ENCODE peak calls at places on chromosomes 2 and 18, in nine cellular contexts. T, X, K, P, E, A, Q, W and B are unnamed samples.

GRCh38 chr2:37377187-37377532 is 32.7 kb downstream of the QPCT start:
- DNase-seq in T (no peak), X (no peak), K (no peak), P (no peak), E (no peak), A (no peak), Q (no peak), W (no peak), B (no peak)

GRCh38 chr2:124024491-124025348 is at the start of gene CNTNAP5:
- DNase-seq in T (no peak), X (peak; percentile 56), K (peak; percentile 63), P (peak; percentile 44), E (peak; percentile 57), A (peak; percentile 81), Q (peak; percentile 25), W (no peak), B (no peak)

GRCh38 chr2:85308951-85309555 is 18.7 kb downstream of the TGOLN2 start:
- DNase-seq in T (peak; percentile 80), X (peak; percentile 81), K (no peak), P (peak; percentile 57), E (no peak), A (peak; percentile 89), Q (peak; percentile 41), W (peak; percentile 63), B (no peak)

GRCh38 chr2:216773072-216773471 is 77.7 kb upstream of the IGFBP5 start:
- DNase-seq in T (no peak), X (peak; percentile 46), K (no peak), P (no peak), E (no peak), A (peak; percentile 86), Q (peak; percentile 82), W (peak; percentile 80), B (no peak)

GRCh38 chr18:9016819-9017169 is 85.7 kb upstream of the NDUFV2 start:
- DNase-seq in T (no peak), X (no peak), K (no peak), P (no peak), E (no peak), A (no peak), Q (no peak), W (no peak), B (no peak)

GRCh38 chr2:190197143-190197720 is 122.4 kb downstream of the HIBCH start:
- DNase-seq in T (no peak), X (no peak), K (no peak), P (no peak), E (no peak), A (no peak), Q (no peak), W (no peak), B (no peak)

GRCh38 chr2:121085801-121086200 is 199.2 kb downstream of the TFCP2L1 start:
- DNase-seq in T (peak; percentile 15), X (no peak), K (no peak), P (no peak), E (peak; percentile 67), A (no peak), Q (no peak), W (no peak), B (no peak)

GRCh38 chr2:67451086-67451832 is 54.1 kb downstream of the ETAA1 start:
- DNase-seq in T (no peak), X (peak; percentile 25), K (peak; percentile 17), P (no peak), E (no peak), A (no peak), Q (no peak), W (no peak), B (no peak)

GRCh38 chr2:127884436-127884835 is 1.3 kb downstream of the AMMECR1L start:
- DNase-seq in T (no peak), X (no peak), K (no peak), P (no peak), E (no peak), A (no peak), Q (no peak), W (no peak), B (no peak)

GRCh38 chr2:149458502-149458901 is 128.1 kb downstream of the LYPD6 start:
- DNase-seq in T (no peak), X (no peak), K (no peak), P (no peak), E (no peak), A (no peak), Q (no peak), W (no peak), B (no peak)
- H3K9me3 ChIP-seq in T (peaks cover 7% of the 10 kb centered on the region), X (no peaks in the 10 kb centered on the region), K (no peaks in the 10 kb centered on the region), P (no peaks in the 10 kb centered on the region), E (no peaks in the 10 kb centered on the region), A (peaks cover 3% of the 10 kb centered on the region), Q (no peaks in the 10 kb centered on the region), W (no peaks in the 10 kb centered on the region), B (peaks cover 38% of the 10 kb centered on the region)

GRCh38 chr2:61492476-61492875 is 21.6 kb upstream of the USP34 start:
- DNase-seq in T (no peak), X (no peak), K (no peak), P (no peak), E (no peak), A (no peak), Q (no peak), W (no peak), B (no peak)
- H3K36me3 ChIP-seq in T (peaks cover 5% of the 10 kb centered on the region), X (no peaks in the 10 kb centered on the region), K (peaks cover 19% of the 10 kb centered on the region), P (peaks cover 10% of the 10 kb centered on the region), E (peaks cover 4% of the 10 kb centered on the region), A (peaks cover 7% of the 10 kb centered on the region), Q (peaks cover 97% of the 10 kb centered on the region), W (peaks cover 89% of the 10 kb centered on the region), B (peaks cover 2% of the 10 kb centered on the region)

GRCh38 chr2:94758546-94758945 is 112.7 kb upstream of the TEKT4 start:
- DNase-seq in T (no peak), X (no peak), K (no peak), P (no peak), E (no peak), A (no peak), Q (no peak), W (no peak), B (no peak)
- H3K9me3 ChIP-seq in T (no peaks in the 10 kb centered on the region), X (no peaks in the 10 kb centered on the region), K (no peaks in the 10 kb centered on the region), P (no peaks in the 10 kb centered on the region), E (no peaks in the 10 kb centered on the region), A (no peaks in the 10 kb centered on the region), Q (no peaks in the 10 kb centered on the region), W (no peaks in the 10 kb centered on the region), B (no peaks in the 10 kb centered on the region)

DNA sequence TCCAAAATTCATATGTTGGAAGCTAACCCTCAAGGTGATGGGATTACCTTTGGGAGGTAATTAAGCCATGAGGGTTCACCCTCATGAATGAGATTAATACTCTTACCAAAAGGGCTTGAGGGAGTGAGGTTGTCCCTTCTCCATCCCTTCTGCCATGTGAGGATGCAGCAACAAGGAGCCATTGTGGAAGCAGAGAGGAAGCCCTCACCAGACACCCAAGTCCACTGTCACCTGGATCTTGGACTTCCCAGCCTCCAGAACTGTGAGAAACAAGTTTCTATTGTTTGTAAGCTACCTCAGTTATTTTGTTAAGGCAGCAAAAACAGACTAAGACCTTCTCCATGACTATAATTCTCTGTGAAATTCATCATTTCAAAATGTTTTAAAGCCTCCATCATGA is 125.7 kb downstream of the FAM124B start:
- DNase-seq in T (no peak), X (no peak), K (no peak), P (no peak), E (no peak), A (no peak), Q (no peak), W (no peak), B (no peak)
- H3K36me3 ChIP-seq in T (no peaks in the 10 kb centered on the region), X (no peaks in the 10 kb centered on the region), K (no peaks in the 10 kb centered on the region), P (no peaks in the 10 kb centered on the region), E (no peaks in the 10 kb centered on the region), A (no peaks in the 10 kb centered on the region), Q (no peaks in the 10 kb centered on the region), W (no peaks in the 10 kb centered on the region), B (no peaks in the 10 kb centered on the region)

GRCh38 chr2:1898461-1899395 is 154.4 kb upstream of the PXDN start:
- DNase-seq in T (no peak), X (no peak), K (peak; percentile 55), P (no peak), E (no peak), A (no peak), Q (no peak), W (no peak), B (no peak)
- H3K9me3 ChIP-seq in T (no peaks in the 10 kb centered on the region), X (no peaks in the 10 kb centered on the region), K (no peaks in the 10 kb centered on the region), P (no peaks in the 10 kb centered on the region), E (no peaks in the 10 kb centered on the region), A (peaks cover 2% of the 10 kb centered on the region), Q (no peaks in the 10 kb centered on the region), W (no peaks in the 10 kb centered on the region), B (no peaks in the 10 kb centered on the region)

GRCh38 chr2:20588918-20589871 is 61.7 kb downstream of the HS1BP3 start:
- DNase-seq in T (no peak), X (no peak), K (no peak), P (no peak), E (peak; percentile 36), A (no peak), Q (no peak), W (no peak), B (peak; percentile 12)

GRCh38 chr2:20592106-20593071 is 58.5 kb downstream of the HS1BP3 start:
- DNase-seq in T (no peak), X (no peak), K (no peak), P (no peak), E (peak; percentile 37), A (peak; percentile 70), Q (no peak), W (no peak), B (no peak)

GRCh38 chr2:20590704-20591515 is 60.0 kb downstream of the HS1BP3 start:
- DNase-seq in T (no peak), X (no peak), K (no peak), P (no peak), E (peak; percentile 33), A (peak; percentile 46), Q (peak; percentile 73), W (no peak), B (no peak)

GRCh38 chr2:20593072-20594034 is 57.5 kb downstream of the HS1BP3 start:
- DNase-seq in T (no peak), X (peak; percentile 89), K (peak; percentile 47), P (no peak), E (peak; percentile 52), A (peak; percentile 85), Q (no peak), W (no peak), B (peak; percentile 97)

GRCh38 chr2:20589975-20590703 is 60.8 kb downstream of the HS1BP3 start:
- DNase-seq in T (no peak), X (no peak), K (no peak), P (no peak), E (peak; percentile 37), A (peak; percentile 60), Q (no peak), W (no peak), B (no peak)
- H3K36me3 ChIP-seq in T (no peaks in the 10 kb centered on the region), X (no peaks in the 10 kb centered on the region), K (no peaks in the 10 kb centered on the region), P (no peaks in the 10 kb centered on the region), E (no peaks in the 10 kb centered on the region), A (no peaks in the 10 kb centered on the region), Q (no peaks in the 10 kb centered on the region), W (no peaks in the 10 kb centered on the region), B (no peaks in the 10 kb centered on the region)

GRCh38 chr2:2765176-2765800 is 434.2 kb upstream of the MYT1L start:
- DNase-seq in T (no peak), X (no peak), K (no peak), P (no peak), E (no peak), A (no peak), Q (no peak), W (no peak), B (no peak)
- H3K9me3 ChIP-seq in T (peaks cover 22% of the 10 kb centered on the region), X (no peaks in the 10 kb centered on the region), K (no peaks in the 10 kb centered on the region), P (no peaks in the 10 kb centered on the region), E (peaks cover 6% of the 10 kb centered on the region), A (peaks cover 2% of the 10 kb centered on the region), Q (no peaks in the 10 kb centered on the region), W (no peaks in the 10 kb centered on the region), B (no peaks in the 10 kb centered on the region)

DNA sequence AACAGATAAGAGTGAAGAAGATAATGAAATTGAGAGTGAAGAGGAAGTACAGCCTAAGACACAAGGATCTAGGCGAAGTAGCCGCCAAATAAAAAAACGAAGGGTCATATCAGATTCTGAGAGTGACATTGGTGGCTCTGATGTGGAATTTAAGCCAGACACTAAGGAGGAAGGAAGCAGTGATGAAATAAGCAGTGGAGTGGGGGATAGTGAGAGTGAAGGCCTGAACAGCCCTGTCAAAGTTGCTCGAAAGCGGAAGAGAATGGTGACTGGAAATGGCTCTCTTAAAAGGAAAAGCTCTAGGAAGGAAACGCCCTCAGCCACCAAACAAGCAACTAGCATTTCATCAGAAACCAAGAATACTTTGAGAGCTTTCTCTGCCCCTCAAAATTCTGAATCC is 15.7 kb downstream of the MSH6 start:
- DNase-seq in T (no peak), X (no peak), K (no peak), P (no peak), E (no peak), A (no peak), Q (no peak), W (no peak), B (no peak)
- H3K36me3 ChIP-seq in T (peaks cover 7% of the 10 kb centered on the region), X (no peaks in the 10 kb centered on the region), K (peaks cover 24% of the 10 kb centered on the region), P (peaks cover 20% of the 10 kb centered on the region), E (peaks cover 7% of the 10 kb centered on the region), A (peaks cover 18% of the 10 kb centered on the region), Q (peaks cover 65% of the 10 kb centered on the region), W (peaks cover 75% of the 10 kb centered on the region), B (peaks cover 8% of the 10 kb centered on the region)